ENCODE peak calls at places on chromosomes 4 and X, in nine cellular contexts. G is HFF-Myc, I is heart right ventricle, E is GM23338, B is PC-3, P is choroid plexus epithelial cell, J is transverse colon, Q is thoracic aorta, Y is cardiac fibroblast. H is an unnamed sample.

GRCh38 chrX:96379951-96380350 is 304.7 kb upstream of the DIAPH2 start:
- DNase-seq in G (no peak), I (no peak), E (no peak), B (no peak), P (no peak), J (no peak), Q (no peak), Y (no peak), H (no peak)

GRCh38 chr4:8254076-8254475 is 15.5 kb upstream of the HTRA3 start:
- DNase-seq in G (no peak), I (no peak), E (no peak), B (no peak), P (no peak), J (no peak), Q (no peak), Y (no peak), H (no peak)

GRCh38 chr4:184417802-184418511 is 56.4 kb downstream of the IRF2 start:
- DNase-seq in G (peak; percentile 79), I (no peak), E (no peak), B (peak; percentile 89), P (peak; percentile 86), J (no peak), Q (no peak), Y (peak; percentile 55), H (no peak)

GRCh38 chr4:100936676-100937390 is 410.5 kb downstream of the PPP3CA start:
- DNase-seq in G (no peak), I (no peak), E (no peak), B (peak; percentile 21), P (no peak), J (no peak), Q (no peak), Y (peak; percentile 13), H (no peak)

GRCh38 chrX:84320606-84321005 is 132.6 kb upstream of the RPS6KA6 start:
- DNase-seq in G (no peak), I (no peak), E (no peak), B (no peak), P (no peak), J (no peak), Q (no peak), Y (no peak), H (no peak)

GRCh38 chrX:36867143-36867542 is 141.0 kb upstream of the FAM47C start:
- DNase-seq in G (no peak), I (no peak), E (peak; percentile 41), B (peak; percentile 64), P (peak; percentile 41), J (no peak), Q (no peak), Y (peak; percentile 15), H (no peak)

GRCh38 chr4:80610845-80611244 is 275.3 kb downstream of the CFAP299 start:
- DNase-seq in G (peak; percentile 9), I (no peak), E (no peak), B (no peak), P (peak; percentile 13), J (no peak), Q (no peak), Y (no peak), H (no peak)

GRCh38 chrX:12984629-12985303 is 9.9 kb downstream of the TMSB4X start:
- DNase-seq in G (no peak), I (no peak), E (no peak), B (peak; percentile 95), P (peak; percentile 58), J (peak; percentile 73), Q (no peak), Y (peak; percentile 52), H (no peak)

GRCh38 chr4:38204317-38205060 is 244.3 kb downstream of the PTTG2 start:
- DNase-seq in G (no peak), I (no peak), E (no peak), B (no peak), P (no peak), J (no peak), Q (peak; percentile 8), Y (no peak), H (no peak)

GRCh38 chrX:8913665-8914409 is 112.7 kb upstream of the FAM9A start:
- DNase-seq in G (no peak), I (peak; percentile 10), E (no peak), B (no peak), P (peak; percentile 10), J (peak; percentile 9), Q (no peak), Y (peak; percentile 75), H (no peak)

GRCh38 chr4:141713771-141714445 is 77.5 kb downstream of the IL15 start:
- DNase-seq in G (peak; percentile 17), I (no peak), E (peak; percentile 32), B (peak; percentile 81), P (peak; percentile 67), J (no peak), Q (no peak), Y (peak; percentile 18), H (no peak)

GRCh38 chr4:3811621-3812020 is 45.4 kb downstream of the ADRA2C start:
- DNase-seq in G (no peak), I (no peak), E (no peak), B (no peak), P (no peak), J (no peak), Q (no peak), Y (no peak), H (no peak)

GRCh38 chr4:41120297-41121217 is 93.8 kb downstream of the APBB2 start:
- DNase-seq in G (no peak), I (peak; percentile 27), E (no peak), B (no peak), P (peak; percentile 92), J (peak; percentile 45), Q (peak; percentile 28), Y (peak; percentile 93), H (no peak)

GRCh38 chr4:97395980-97396562 is 747.2 kb downstream of the STPG2 start:
- DNase-seq in G (no peak), I (no peak), E (no peak), B (peak; percentile 37), P (no peak), J (no peak), Q (no peak), Y (no peak), H (no peak)

GRCh38 chr4:76802546-76803021 is 95.4 kb downstream of the SOWAHB start:
- DNase-seq in G (no peak), I (no peak), E (peak; percentile 60), B (no peak), P (peak; percentile 54), J (no peak), Q (no peak), Y (peak; percentile 31), H (no peak)

GRCh38 chr4:138919094-138919936 is 96.3 kb upstream of the NOCT start:
- DNase-seq in G (peak; percentile 54), I (peak; percentile 76), E (peak; percentile 90), B (peak; percentile 84), P (peak; percentile 89), J (peak; percentile 68), Q (no peak), Y (peak; percentile 72), H (no peak)

GRCh38 chr4:164755432-164755831 is 1.5 kb downstream of the SMIM31 start:
- DNase-seq in G (no peak), I (no peak), E (no peak), B (no peak), P (no peak), J (no peak), Q (no peak), Y (no peak), H (no peak)

GRCh38 chrX:7889680-7890079 is 37.5 kb downstream of the PNPLA4 start:
- DNase-seq in G (no peak), I (no peak), E (no peak), B (peak; percentile 62), P (peak; percentile 1), J (no peak), Q (no peak), Y (no peak), H (no peak)

GRCh38 chr4:180099962-180100361 is 2143.2 kb upstream of the TENM3 start:
- DNase-seq in G (no peak), I (no peak), E (no peak), B (no peak), P (no peak), J (no peak), Q (no peak), Y (no peak), H (no peak)

GRCh38 chr4:142558851-142559250 is 287.2 kb downstream of the INPP4B start:
- DNase-seq in G (no peak), I (no peak), E (no peak), B (no peak), P (peak; percentile 62), J (no peak), Q (no peak), Y (peak; percentile 51), H (no peak)

GRCh38 chrX:107676559-107677378 is 48.5 kb downstream of the PRPS1 start:
- DNase-seq in G (peak; percentile 78), I (peak; percentile 81), E (no peak), B (peak; percentile 80), P (peak; percentile 97), J (peak; percentile 74), Q (peak; percentile 57), Y (peak; percentile 96), H (peak; percentile 59)

GRCh38 chr4:86898562-86898961 is 6.3 kb upstream of the C4orf36 start:
- DNase-seq in G (no peak), I (no peak), E (peak; percentile 48), B (peak; percentile 25), P (peak; percentile 62), J (no peak), Q (no peak), Y (peak; percentile 48), H (no peak)
- TF ChIP-seq CTCF in G (no peak), I (no peak), E (peak; percentile 71), B (peak; percentile 27), P (peak; percentile 55), J (no peak), Q (no peak), Y (peak; percentile 17), H (peak; percentile 13)

GRCh38 chr4:21413807-21414370 is 534.7 kb downstream of the KCNIP4 start:
- DNase-seq in G (no peak), I (no peak), E (no peak), B (no peak), P (no peak), J (no peak), Q (no peak), Y (no peak), H (no peak)
- TF ChIP-seq CTCF in G (no peak), I (no peak), E (no peak), B (no peak), P (no peak), J (no peak), Q (no peak), Y (no peak), H (no peak)

GRCh38 chrX:135973548-135974278 is at the start of gene MMGT1:
- DNase-seq in G (peak; percentile 61), I (peak; percentile 80), E (peak; percentile 71), B (peak; percentile 85), P (peak; percentile 88), J (peak; percentile 85), Q (peak; percentile 55), Y (peak; percentile 88), H (peak; percentile 83)
- TF ChIP-seq CTCF in G (no peak), I (no peak), E (no peak), B (no peak), P (no peak), J (peak; percentile 51), Q (no peak), Y (no peak), H (no peak)

DNA sequence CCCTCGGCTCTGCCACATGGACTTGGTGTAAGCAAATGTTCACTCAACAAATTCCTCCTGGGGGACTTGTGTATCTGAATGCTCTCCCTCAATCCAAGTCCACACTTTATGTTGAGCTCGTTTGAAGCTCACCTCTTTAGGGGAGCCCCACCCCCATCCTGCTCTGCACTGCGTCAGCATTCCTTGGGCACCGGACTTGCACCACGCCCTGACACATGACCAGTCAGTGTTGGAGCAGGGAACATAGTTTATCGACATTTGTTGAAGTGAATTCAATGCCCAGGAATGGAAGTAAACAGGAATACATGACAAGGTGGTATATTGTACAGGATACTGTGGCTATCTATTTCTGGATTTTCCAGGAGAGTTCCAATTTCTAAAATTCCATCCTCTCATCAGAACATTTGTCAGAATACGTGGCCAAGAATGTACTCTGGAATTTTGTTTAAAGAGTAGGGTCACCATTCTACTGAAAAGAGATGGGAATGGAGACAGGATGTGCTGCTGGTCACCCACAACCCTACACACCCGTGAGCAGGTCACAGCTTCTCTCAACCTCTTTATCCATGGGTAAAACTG is 59.9 kb upstream of the LNX1 start:
- DNase-seq in G (no peak), I (peak; percentile 41), E (no peak), B (no peak), P (no peak), J (peak; percentile 80), Q (no peak), Y (peak; percentile 29), H (no peak)
- TF ChIP-seq CTCF in G (no peak), I (no peak), E (no peak), B (no peak), P (no peak), J (no peak), Q (no peak), Y (no peak), H (no peak)